ENCODE peak calls at places on chromosomes 7 and 10, in eight cellular contexts. C is A549, U is SK-N-SH, J is transverse colon, V is upper lobe of left lung, N is HepG2, X is K562, K is tibial nerve. D is an unnamed sample.

GRCh38 chr10:16644146-16644545 is 122.5 kb upstream of the C1QL3 start:
- DNase-seq in C (peak; percentile 9), U (no peak), J (no peak), V (no peak), N (no peak), X (no peak), K (no peak), D (no peak)

GRCh38 chr10:63515002-63515763 is 6.0 kb upstream of the REEP3 start:
- DNase-seq in C (peak; percentile 53), U (no peak), J (no peak), V (no peak), N (no peak), X (no peak), K (no peak), D (no peak)

GRCh38 chr10:63083904-63084689 is 49.0 kb upstream of the NRBF2 start:
- DNase-seq in C (peak; percentile 75), U (peak; percentile 56), J (peak; percentile 51), V (peak; percentile 69), N (peak; percentile 62), X (peak; percentile 40), K (peak; percentile 65), D (peak; percentile 62)

GRCh38 chr7:157807510-157807909 is 470.7 kb downstream of the DNAJB6 start:
- DNase-seq in C (peak; percentile 32), U (no peak), J (no peak), V (no peak), N (no peak), X (no peak), K (no peak), D (no peak)

GRCh38 chr10:98097611-98098010 is 36.8 kb upstream of the R3HCC1L start:
- DNase-seq in C (no peak), U (no peak), J (no peak), V (no peak), N (no peak), X (no peak), K (no peak), D (no peak)

GRCh38 chr7:17320102-17320497 is 21.6 kb downstream of the AHR start:
- DNase-seq in C (no peak), U (no peak), J (no peak), V (no peak), N (no peak), X (no peak), K (no peak), D (no peak)

GRCh38 chr7:115478426-115478825 is 552.1 kb downstream of the TFEC start:
- DNase-seq in C (no peak), U (no peak), J (no peak), V (no peak), N (no peak), X (no peak), K (no peak), D (no peak)

GRCh38 chr10:1412531-1413189 is 324.7 kb downstream of the ADARB2 start:
- DNase-seq in C (no peak), U (no peak), J (no peak), V (no peak), N (no peak), X (no peak), K (no peak), D (peak; percentile 14)

GRCh38 chr7:140019606-140020005 is 43.1 kb downstream of the PARP12 start:
- DNase-seq in C (no peak), U (no peak), J (no peak), V (no peak), N (no peak), X (no peak), K (no peak), D (no peak)

GRCh38 chr10:122854648-122855047 is 9.0 kb upstream of the CUZD1 start:
- DNase-seq in C (peak; percentile 64), U (no peak), J (no peak), V (no peak), N (no peak), X (no peak), K (no peak), D (no peak)

GRCh38 chr10:72170263-72170662 is 45.5 kb upstream of the ANAPC16 start:
- DNase-seq in C (peak; percentile 95), U (no peak), J (peak; percentile 81), V (peak; percentile 84), N (peak; percentile 13), X (no peak), K (no peak), D (peak; percentile 77)

GRCh38 chr10:7767209-7767608 is 20.6 kb downstream of the KIN start:
- DNase-seq in C (no peak), U (no peak), J (no peak), V (no peak), N (no peak), X (no peak), K (no peak), D (no peak)

GRCh38 chr7:9149499-9150082 is 716.2 kb downstream of the NXPH1 start:
- DNase-seq in C (no peak), U (no peak), J (no peak), V (no peak), N (no peak), X (no peak), K (no peak), D (no peak)

GRCh38 chr7:17530741-17531417 is 232.4 kb downstream of the AHR start:
- DNase-seq in C (no peak), U (no peak), J (no peak), V (no peak), N (peak; percentile 21), X (no peak), K (no peak), D (no peak)

GRCh38 chr7:5997210-5997808 is 11.5 kb downstream of the PMS2 start:
- DNase-seq in C (peak; percentile 73), U (peak; percentile 74), J (peak; percentile 58), V (peak; percentile 45), N (peak; percentile 66), X (peak; percentile 35), K (peak; percentile 77), D (peak; percentile 56)

GRCh38 chr10:130686680-130687300 is 550.6 kb downstream of the GLRX3 start:
- DNase-seq in C (peak; percentile 18), U (peak; percentile 72), J (no peak), V (no peak), N (peak; percentile 12), X (peak; percentile 11), K (no peak), D (no peak)

GRCh38 chr7:158740657-158741293 is 36.2 kb upstream of the NCAPG2 start:
- DNase-seq in C (peak; percentile 80), U (no peak), J (no peak), V (no peak), N (no peak), X (peak; percentile 68), K (no peak), D (no peak)

GRCh38 chr7:158431941-158432347 is 155.7 kb downstream of the PTPRN2 start:
- DNase-seq in C (peak; percentile 98), U (peak; percentile 39), J (peak; percentile 76), V (peak; percentile 79), N (peak; percentile 28), X (peak; percentile 48), K (peak; percentile 54), D (peak; percentile 86)

GRCh38 chr10:125061557-125062243 is 98.7 kb downstream of the CTBP2 start:
- DNase-seq in C (no peak), U (no peak), J (no peak), V (no peak), N (no peak), X (no peak), K (no peak), D (no peak)

GRCh38 chr7:128030999-128031681 is at the start of gene LRRC4:
- DNase-seq in C (no peak), U (peak; percentile 90), J (peak; percentile 36), V (no peak), N (no peak), X (peak; percentile 39), K (no peak), D (peak; percentile 48)

GRCh38 chr7:55299273-55299967 is 65.7 kb upstream of the LANCL2 start:
- DNase-seq in C (no peak), U (no peak), J (no peak), V (no peak), N (no peak), X (no peak), K (no peak), D (no peak)

GRCh38 chr10:106714734-106715368 is 449.7 kb downstream of the SORCS1 start:
- DNase-seq in C (no peak), U (peak; percentile 60), J (no peak), V (no peak), N (no peak), X (no peak), K (no peak), D (no peak)

DNA sequence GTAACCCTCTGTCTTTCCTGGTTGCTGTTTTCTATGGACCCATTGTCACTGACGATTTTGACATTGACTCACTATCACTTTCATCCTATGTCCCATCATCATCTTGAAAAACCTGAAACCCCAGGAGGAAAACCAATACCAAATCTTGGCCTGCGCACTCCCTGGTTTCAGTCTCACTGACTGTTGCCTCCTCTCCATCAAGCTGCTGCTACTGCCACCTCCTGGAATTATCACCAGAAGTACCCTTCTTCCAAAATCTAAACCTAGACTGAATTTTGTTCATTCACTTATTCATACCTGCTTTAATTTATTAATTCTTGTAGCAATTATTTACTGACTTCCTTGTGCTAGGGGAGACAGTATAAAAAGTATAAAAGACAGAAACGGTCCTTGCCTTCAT is 44.5 kb upstream of the ACBD5 start:
- DNase-seq in C (peak; percentile 44), U (no peak), J (no peak), V (no peak), N (peak; percentile 6), X (no peak), K (no peak), D (no peak)
- TF ChIP-seq CTCF in C (peak; percentile 34), U (no peak), J (peak; percentile 17), V (no peak), N (peak; percentile 49), X (peak; percentile 54), K (no peak), D (no peak)

GRCh38 chr10:73359492-73359891 is 828 bp upstream of the CFAP70 start:
- DNase-seq in C (no peak), U (no peak), J (no peak), V (no peak), N (no peak), X (no peak), K (no peak), D (no peak)
- TF ChIP-seq EP300 in C (no peak), U (no peak), J (no peak), V (no peak), N (no peak), X (no peak), K (no peak), D (no peak)

GRCh38 chr10:91797874-91798735 is at the start of gene TNKS2:
- DNase-seq in C (peak; percentile 95), U (peak; percentile 99), J (peak; percentile 95), V (peak; percentile 96), N (peak; percentile 87), X (peak; percentile 90), K (peak; percentile 87), D (peak; percentile 96)
- TF ChIP-seq CTCF in C (no peak), U (no peak), J (no peak), V (peak; percentile 27), N (no peak), X (no peak), K (no peak), D (no peak)

DNA sequence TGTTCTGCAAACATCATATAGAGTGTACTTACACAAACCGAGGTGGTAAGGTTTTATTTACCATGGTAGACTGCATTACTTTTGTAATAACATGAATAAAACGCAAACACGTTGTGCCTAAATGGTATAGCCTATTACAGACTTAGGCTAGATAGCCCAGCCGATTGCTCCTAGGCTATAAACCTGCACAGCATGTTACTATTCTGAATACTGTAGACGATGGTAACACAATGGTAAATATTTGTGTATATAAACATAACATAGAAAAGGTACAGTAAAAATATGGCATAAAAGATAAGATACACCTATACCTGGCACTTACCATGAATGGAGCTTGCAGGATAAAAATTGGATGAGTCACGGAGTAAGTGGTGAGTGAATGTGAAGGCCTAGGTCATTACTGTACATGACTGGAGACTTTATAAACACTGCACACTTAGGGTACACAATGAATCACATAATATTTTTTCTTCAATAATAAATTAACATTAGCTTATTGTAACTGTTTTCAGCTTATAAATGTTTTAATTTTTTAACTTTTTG is 16.3 kb downstream of the AKR1D1 start:
- DNase-seq in C (no peak), U (no peak), J (no peak), V (no peak), N (no peak), X (no peak), K (no peak), D (no peak)
- TF ChIP-seq EP300 in C (no peak), U (no peak), J (no peak), V (no peak), N (no peak), X (no peak), K (no peak), D (no peak)